ENCODE peak calls at places on chromosomes 12 and 14, in four cellular contexts. L is left ventricle myocardium superior; B is activated naive CD4-positive, alpha-beta T cell treated with anti-CD3 and anti-CD28 coated beads for 36 hours; K is T-helper 9 cell. M is an unnamed sample.

GRCh38 chr12:121578230-121579189 is 2.3 kb downstream of the KDM2B start:
- DNase-seq in B (no peak), K (no peak), L (peak), M (no peak)

GRCh38 chr14:24634158-24634557 is at the start of gene GZMB:
- DNase-seq in B (peak), L (no peak), K (no peak), M (no peak)

GRCh38 chr12:27486986-27487385 is 37.0 kb upstream of the PPFIBP1 start:
- DNase-seq in B (no peak), K (no peak), L (no peak), M (no peak)

GRCh38 chr12:74317078-74317581 is 220.5 kb upstream of the ATXN7L3B start:
- DNase-seq in K (no peak), L (peak), B (no peak), M (no peak)

GRCh38 chr14:57179273-57179672 is 89.4 kb downstream of the EXOC5 start:
- DNase-seq in K (no peak), L (no peak), B (no peak), M (no peak)

GRCh38 chr14:90274808-90275454 is 18.6 kb downstream of the PSMC1 start:
- DNase-seq in B (peak), L (no peak), K (no peak), M (no peak)

GRCh38 chr14:75720828-75721227 is 59.8 kb downstream of the TTLL5 start:
- DNase-seq in K (no peak), L (peak), B (no peak), M (no peak)

GRCh38 chr12:88299567-88300101 is 157.5 kb downstream of the TMTC3 start:
- DNase-seq in B (peak), K (no peak), L (no peak), M (no peak)

GRCh38 chr12:122984612-122985358 is 4.3 kb downstream of the ARL6IP4 start:
- DNase-seq in K (no peak), L (peak), B (no peak), M (no peak)

GRCh38 chr14:102924632-102925588 is 2.4 kb downstream of the AMN start:
- DNase-seq in B (no peak), L (no peak), K (no peak), M (no peak)

GRCh38 chr14:100116134-100116533 is 43.3 kb downstream of the DEGS2 start:
- DNase-seq in K (no peak), B (no peak), L (no peak), M (no peak)

GRCh38 chr12:90067791-90068190 is 359.2 kb upstream of the ATP2B1 start:
- DNase-seq in K (no peak), L (no peak), B (no peak), M (no peak)

GRCh38 chr14:54893151-54893760 is 9.4 kb downstream of the GCH1 start:
- DNase-seq in L (no peak), B (peak), K (no peak), M (peak)

GRCh38 chr14:59634617-59635016 is 58.0 kb upstream of the CCDC175 start:
- DNase-seq in L (no peak), K (no peak), B (no peak), M (no peak)

GRCh38 chr14:56342419-56342901 is 224.2 kb downstream of the PELI2 start:
- DNase-seq in B (no peak), L (no peak), K (no peak), M (no peak)

GRCh38 chr14:55136868-55137785 is 8.1 kb downstream of the LGALS3 start:
- DNase-seq in K (no peak), B (no peak), L (peak), M (no peak)

GRCh38 chr14:97641827-97642226 is 844.6 kb downstream of the VRK1 start:
- DNase-seq in K (no peak), L (no peak), B (peak), M (no peak)

GRCh38 chr12:91964501-91964900 is 181.1 kb downstream of the BTG1 start:
- DNase-seq in B (no peak), L (no peak), K (no peak), M (no peak)

GRCh38 chr12:21774358-21775129 is at the start of gene KCNJ8:
- DNase-seq in L (peak), K (no peak), B (peak), M (no peak)

GRCh38 chr14:22190411-22191191 is 398.4 kb downstream of the DAD1 start:
- DNase-seq in K (no peak), L (no peak), B (no peak), M (no peak)

M was measured in stimulated activated naive CD4-positive, alpha-beta T cell.